ENCODE peak calls at places on chromosomes 1 and 21, in ten cellular contexts. S, R, O, B, L, F, M, K, I and T are unnamed samples.

GRCh38 chr21:37971390-37971789 is 55.1 kb upstream of the KCNJ6 start:
- DNase-seq in O (no peak), S (no peak), K (no peak), I (no peak), B (no peak), M (no peak), F (no peak), L (no peak), R (no peak), T (no peak)

GRCh38 chr21:42095581-42095980 is 24.5 kb downstream of the UMODL1 start:
- DNase-seq in F (no peak), O (no peak), I (no peak), M (no peak), K (no peak), S (no peak), L (no peak), R (no peak), B (no peak), T (no peak)

GRCh38 chr21:31710586-31710985 is 21.3 kb downstream of the SCAF4 start:
- DNase-seq in M (no peak), B (no peak), K (no peak), R (no peak), F (peak), L (no peak), I (no peak), O (no peak), S (no peak), T (peak)

GRCh38 chr1:31514117-31514516 is 62.2 kb upstream of the TINAGL1 start:
- DNase-seq in L (no peak), B (no peak), M (no peak), F (no peak), O (no peak), R (no peak), I (no peak), S (no peak), K (no peak), T (no peak)

GRCh38 chr1:26412180-26412840 is 1.7 kb downstream of the LIN28A start:
- DNase-seq in F (no peak), L (no peak), I (no peak), K (peak), M (no peak), R (no peak), O (no peak), B (no peak), S (no peak), T (no peak)

GRCh38 chr21:36718951-36719501 is 20.1 kb downstream of the SIM2 start:
- DNase-seq in B (no peak), L (no peak), I (no peak), K (no peak), M (no peak), S (peak), F (no peak), O (no peak), R (no peak), T (no peak)

GRCh38 chr21:29786509-29786908 is 153.3 kb downstream of the GRIK1 start:
- DNase-seq in I (no peak), L (no peak), O (no peak), R (no peak), K (no peak), F (peak), B (no peak), S (peak), M (no peak), T (no peak)

GRCh38 chr1:105516068-105516467 is 1540.4 kb upstream of the PRMT6 start:
- DNase-seq in K (no peak), M (no peak), B (no peak), F (no peak), S (no peak), R (no peak), L (no peak), O (no peak), I (no peak), T (no peak)